ENCODE peak calls at places on chromosomes 12 and 14, in nine cellular contexts. Z, N, A, U, T, K, F, X and R are unnamed samples.

GRCh38 chr12:116773276-116773731 is 35.2 kb downstream of the RNFT2 start:
- DNase-seq in F (no peak), X (no peak), U (no peak), Z (no peak), A (no peak), T (no peak), K (no peak), N (peak; percentile 55), R (no peak)

GRCh38 chr12:132066345-132066685 is 77.8 kb downstream of the DDX51 start:
- DNase-seq in A (no peak), K (no peak), N (no peak), U (no peak), T (no peak), X (no peak), Z (no peak), F (no peak), R (no peak)

GRCh38 chr14:70005281-70005805 is 126.1 kb downstream of the SMOC1 start:
- DNase-seq in K (no peak), U (no peak), N (no peak), X (no peak), Z (no peak), F (no peak), A (no peak), T (no peak), R (no peak)

GRCh38 chr14:95156153-95156764 is 1.1 kb downstream of the DICER1 start:
- DNase-seq in K (no peak), T (peak; percentile 27), N (no peak), A (no peak), Z (no peak), F (peak; percentile 16), U (no peak), X (no peak), R (no peak)

GRCh38 chr12:98149270-98149669 is 366.1 kb upstream of the TMPO start:
- DNase-seq in N (no peak), F (no peak), X (peak; percentile 11), Z (no peak), T (no peak), K (no peak), A (no peak), U (no peak), R (no peak)

GRCh38 chr12:69500631-69501030 is 30.4 kb downstream of the FRS2 start:
- DNase-seq in K (no peak), F (peak; percentile 61), Z (no peak), X (peak; percentile 44), N (no peak), U (no peak), T (no peak), A (no peak), R (no peak)

GRCh38 chr12:92139634-92140555 is 5.8 kb downstream of the BTG1 start:
- DNase-seq in N (no peak), K (no peak), U (no peak), F (peak; percentile 57), Z (no peak), A (no peak), X (peak; percentile 43), T (peak; percentile 58), R (no peak)

GRCh38 chr12:51262758-51263177 is 7.4 kb downstream of the SMAGP start:
- DNase-seq in K (peak; percentile 58), Z (no peak), U (peak; percentile 49), T (peak; percentile 67), F (peak; percentile 33), N (peak; percentile 86), X (peak; percentile 25), A (no peak), R (peak; percentile 46)

GRCh38 chr12:92759634-92760268 is 57.0 kb downstream of the PLEKHG7 start:
- DNase-seq in N (no peak), T (peak; percentile 93), A (no peak), Z (no peak), F (peak; percentile 98), K (no peak), X (peak; percentile 95), U (no peak), R (no peak)

GRCh38 chr14:57501039-57501557 is 7.4 kb upstream of the CCDC198 start:
- DNase-seq in N (no peak), X (peak; percentile 58), Z (no peak), K (no peak), U (no peak), F (no peak), T (no peak), A (no peak), R (peak; percentile 14)

GRCh38 chr14:35196571-35196970 is 74.2 kb downstream of the PRORP start:
- DNase-seq in X (peak; percentile 70), K (no peak), U (no peak), T (no peak), A (no peak), Z (no peak), F (no peak), N (no peak), R (no peak)

GRCh38 chr12:113092478-113093408 is 36.2 kb downstream of the DTX1 start:
- DNase-seq in N (peak; percentile 92), Z (no peak), K (peak; percentile 70), U (peak; percentile 49), F (no peak), X (no peak), T (no peak), A (no peak), R (peak; percentile 65)

GRCh38 chr12:48947727-48948126 is 9.6 kb downstream of the ARF3 start:
- DNase-seq in A (no peak), T (no peak), N (no peak), Z (no peak), U (no peak), F (no peak), X (no peak), K (no peak), R (no peak)

GRCh38 chr14:51069065-51069464 is 25.8 kb downstream of the TRIM9 start:
- DNase-seq in F (peak; percentile 36), N (no peak), A (no peak), K (no peak), Z (no peak), U (no peak), X (no peak), T (no peak), R (no peak)

GRCh38 chr12:112858776-112859175 is 48.0 kb upstream of the OAS1 start:
- DNase-seq in T (no peak), K (no peak), N (no peak), Z (no peak), F (no peak), A (no peak), U (no peak), X (no peak), R (no peak)

GRCh38 chr14:50387543-50387942 is 9.1 kb downstream of the CDKL1 start:
- DNase-seq in Z (no peak), T (no peak), N (no peak), X (no peak), K (no peak), U (no peak), F (no peak), A (no peak), R (no peak)

GRCh38 chr12:118360785-118361404 is 11.8 kb downstream of the TAOK3 start:
- DNase-seq in N (no peak), T (peak; percentile 77), Z (no peak), X (peak; percentile 62), F (peak; percentile 71), U (no peak), K (no peak), A (no peak), R (no peak)
- H3K4me1 ChIP-seq in N (no peaks in the 10 kb centered on the region), T (peaks cover 14% of the 10 kb centered on the region), Z (no peaks in the 10 kb centered on the region), X (peaks cover 34% of the 10 kb centered on the region), F (peaks cover 13% of the 10 kb centered on the region), U (peaks cover 11% of the 10 kb centered on the region), K (peaks cover 56% of the 10 kb centered on the region), A (peaks cover 20% of the 10 kb centered on the region), R (peaks cover 21% of the 10 kb centered on the region)

GRCh38 chr14:99758915-99759545 is 34.2 kb upstream of the EML1 start:
- DNase-seq in Z (no peak), K (peak; percentile 28), T (no peak), X (no peak), U (no peak), A (no peak), N (no peak), F (no peak), R (no peak)
- H3K27me3 ChIP-seq in Z (no peaks in the 10 kb centered on the region), K (no peaks in the 10 kb centered on the region), T (no peaks in the 10 kb centered on the region), X (no peaks in the 10 kb centered on the region), U (no peaks in the 10 kb centered on the region), A (no peaks in the 10 kb centered on the region), N (no peaks in the 10 kb centered on the region), F (no peaks in the 10 kb centered on the region), R (peaks cover 2% of the 10 kb centered on the region)

DNA sequence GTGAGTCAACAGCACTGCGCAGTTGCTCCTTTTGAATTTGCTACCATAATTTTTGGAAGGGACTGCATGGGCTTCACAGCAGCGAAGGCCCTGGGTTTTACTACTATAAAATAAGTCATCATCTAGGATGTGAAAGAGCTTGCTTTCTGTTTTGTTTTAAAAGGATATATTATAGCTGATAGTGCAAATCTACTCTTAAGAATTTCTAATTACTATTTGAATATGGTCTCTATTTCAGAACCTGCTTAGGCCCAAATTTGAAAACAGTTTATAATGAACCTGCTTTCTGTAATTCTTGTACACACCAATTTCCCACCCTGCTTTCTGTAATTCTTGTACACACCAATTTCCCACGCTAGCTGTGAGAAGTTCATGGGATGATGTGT is 73.0 kb downstream of the SRGAP1 start:
- DNase-seq in T (no peak), N (no peak), X (no peak), K (no peak), A (no peak), Z (no peak), F (no peak), U (no peak), R (no peak)
- H3K4me1 ChIP-seq in T (peaks cover 32% of the 10 kb centered on the region), N (peaks cover 8% of the 10 kb centered on the region), X (peaks cover 46% of the 10 kb centered on the region), K (peaks cover 34% of the 10 kb centered on the region), A (peaks cover 18% of the 10 kb centered on the region), Z (no peaks in the 10 kb centered on the region), F (peaks cover 41% of the 10 kb centered on the region), U (peaks cover 27% of the 10 kb centered on the region), R (peaks cover 61% of the 10 kb centered on the region)

GRCh38 chr12:57223191-57224165 is 6.0 kb upstream of the SHMT2 start:
- DNase-seq in K (no peak), U (no peak), Z (no peak), T (no peak), A (no peak), F (no peak), N (no peak), X (no peak), R (no peak)
- H3K27me3 ChIP-seq in K (peaks cover 89% of the 10 kb centered on the region), U (peaks cover 83% of the 10 kb centered on the region), Z (peaks cover 9% of the 10 kb centered on the region), T (peaks cover 29% of the 10 kb centered on the region), A (peaks cover 56% of the 10 kb centered on the region), F (peaks cover 63% of the 10 kb centered on the region), N (peaks cover 64% of the 10 kb centered on the region), X (peaks cover 47% of the 10 kb centered on the region), R (no peaks in the 10 kb centered on the region)

GRCh38 chr12:79677667-79678066 is 13.1 kb downstream of the PAWR start:
- DNase-seq in A (no peak), T (no peak), U (no peak), K (no peak), X (no peak), N (no peak), F (no peak), Z (no peak), R (no peak)
- H3K4me1 ChIP-seq in A (peaks cover 5% of the 10 kb centered on the region), T (no peaks in the 10 kb centered on the region), U (no peaks in the 10 kb centered on the region), K (peaks cover 8% of the 10 kb centered on the region), X (peaks cover 78% of the 10 kb centered on the region), N (peaks cover 8% of the 10 kb centered on the region), F (peaks cover 8% of the 10 kb centered on the region), Z (no peaks in the 10 kb centered on the region), R (peaks cover 36% of the 10 kb centered on the region)

DNA sequence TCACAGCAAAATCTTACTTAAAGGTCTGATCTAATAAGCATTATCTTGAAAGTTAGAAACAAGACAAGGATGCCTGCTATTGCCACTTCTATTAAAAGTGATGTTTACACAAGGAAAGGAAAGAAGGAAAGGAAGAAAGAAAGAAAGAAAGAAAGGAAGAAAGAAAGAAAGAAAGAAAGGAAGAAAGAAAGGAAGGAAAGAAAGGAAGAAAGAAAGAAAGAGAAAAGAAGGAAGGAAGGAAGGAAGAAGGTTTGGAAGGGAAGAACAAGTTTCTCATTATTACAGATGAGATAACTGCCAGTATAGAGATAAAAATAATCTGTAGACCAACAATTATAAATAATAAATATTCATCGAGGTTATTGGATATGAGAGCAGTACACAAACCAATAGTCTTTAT is 35.8 kb upstream of the KCNA1 start:
- DNase-seq in T (no peak), U (no peak), X (no peak), Z (no peak), N (no peak), K (no peak), F (no peak), A (no peak), R (no peak)
- H3K27me3 ChIP-seq in T (no peaks in the 10 kb centered on the region), U (no peaks in the 10 kb centered on the region), X (no peaks in the 10 kb centered on the region), Z (no peaks in the 10 kb centered on the region), N (no peaks in the 10 kb centered on the region), K (peaks cover 16% of the 10 kb centered on the region), F (peaks cover 6% of the 10 kb centered on the region), A (no peaks in the 10 kb centered on the region), R (peaks cover 3% of the 10 kb centered on the region)